ENCODE peak calls at places on chromosomes 6 and 20, in nine cellular contexts. E is AG04450; R is tibial artery; A is IMR-90; J is transverse colon; G is CD4-positive, alpha-beta T cell; T is left lung; V is prostate gland; O is Peyer's patch. S is an unnamed sample.

GRCh38 chr20:18052856-18053255 is 4.9 kb downstream of the OVOL2 start:
- DNase-seq in O (no peak), A (no peak), E (no peak), J (no peak), T (no peak), R (no peak), V (no peak), G (no peak), S (no peak)

GRCh38 chr6:29509239-29509638 is 21.5 kb upstream of the MAS1L start:
- DNase-seq in J (no peak), E (no peak), O (no peak), T (peak; percentile 58), R (no peak), A (no peak), V (no peak), G (no peak), S (peak; percentile 10)

GRCh38 chr6:148593130-148593812 is 153.6 kb upstream of the UST start:
- DNase-seq in V (no peak), A (peak; percentile 30), R (no peak), T (no peak), G (no peak), E (peak; percentile 1), J (no peak), O (no peak), S (no peak)

GRCh38 chr6:13406781-13407180 is 78.4 kb upstream of the TBC1D7 start:
- DNase-seq in O (no peak), G (no peak), V (no peak), T (no peak), E (no peak), A (no peak), J (no peak), R (no peak), S (no peak)

GRCh38 chr6:131803007-131803769 is 4.6 kb upstream of the ENPP1 start:
- DNase-seq in T (no peak), V (no peak), O (no peak), G (no peak), A (no peak), R (no peak), E (no peak), J (no peak), S (no peak)

GRCh38 chr6:36848658-36849441 is 9.6 kb upstream of the CPNE5 start:
- DNase-seq in T (peak; percentile 82), O (peak; percentile 82), E (no peak), G (no peak), V (peak; percentile 52), R (no peak), J (peak; percentile 63), A (no peak), S (peak; percentile 90)

GRCh38 chr6:146851837-146852236 is 253.1 kb downstream of the ADGB start:
- DNase-seq in E (peak; percentile 48), G (no peak), R (no peak), V (no peak), O (no peak), T (no peak), J (no peak), A (peak; percentile 94), S (no peak)

GRCh38 chr6:143536866-143537691 is 25.6 kb upstream of the FUCA2 start:
- DNase-seq in T (peak; percentile 93), R (peak; percentile 47), A (peak; percentile 63), O (peak; percentile 89), E (no peak), V (peak; percentile 37), J (peak; percentile 81), G (peak; percentile 57), S (peak; percentile 90)

DNA sequence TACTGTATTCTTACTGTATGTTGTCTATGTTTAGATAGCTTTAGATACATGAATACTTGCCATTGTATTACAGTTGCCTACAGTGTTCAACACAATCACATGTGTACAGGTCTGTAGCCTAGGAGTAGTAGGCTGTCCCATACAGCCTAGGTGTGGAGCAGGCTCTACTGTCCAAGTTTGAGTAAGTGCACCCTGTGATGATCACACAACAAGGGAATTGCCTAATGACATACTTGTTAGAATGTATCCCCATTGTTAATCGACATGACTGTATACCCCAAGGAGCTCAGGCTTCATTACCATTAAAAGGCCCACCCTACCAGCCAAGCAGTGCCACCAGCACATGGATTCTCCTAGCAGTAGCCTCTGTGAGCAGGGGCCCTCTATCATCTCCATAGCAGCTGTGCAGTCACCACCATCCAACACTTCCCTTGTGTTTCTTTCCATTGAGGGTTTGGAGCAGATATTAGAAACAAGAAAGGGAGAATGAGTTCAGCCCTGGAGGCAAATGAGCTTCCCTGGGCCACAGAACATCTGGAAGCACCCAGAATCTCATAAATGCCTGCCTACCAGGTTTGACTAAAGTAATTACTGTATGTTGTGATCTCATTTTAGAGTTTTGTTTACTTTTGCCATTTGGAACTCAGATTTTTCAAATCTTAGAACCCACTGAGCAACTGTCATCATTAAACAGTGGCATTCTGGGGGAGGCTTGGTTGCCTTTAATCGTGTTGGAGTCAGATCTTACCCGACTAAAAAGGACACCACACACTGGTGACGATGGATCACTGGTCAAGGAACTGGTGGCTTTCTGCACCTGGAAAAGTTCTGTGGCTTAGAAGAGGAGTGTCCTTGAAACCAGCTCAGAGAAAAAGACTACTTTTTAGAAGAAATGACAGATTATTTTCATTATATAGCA is 104.8 kb downstream of the TULP4 start:
- DNase-seq in J (no peak), E (no peak), A (peak; percentile 11), T (no peak), R (no peak), V (no peak), O (no peak), G (no peak), S (no peak)
- H3K27ac ChIP-seq in J (no peak overlapping the region), E (peak overlapping the region; percentile 41), A (no peak overlapping the region), T (no peak overlapping the region), R (no peak overlapping the region), V (no peak overlapping the region), O (no peak overlapping the region), G (no peak overlapping the region), S (no peak overlapping the region)

GRCh38 chr20:38151455-38151854 is 13.6 kb downstream of the TGM2 start:
- DNase-seq in E (no peak), R (no peak), T (no peak), J (no peak), O (no peak), A (no peak), V (no peak), G (no peak), S (no peak)

GRCh38 chr20:38152175-38153010 is 12.7 kb downstream of the TGM2 start:
- DNase-seq in E (no peak), V (peak; percentile 43), G (no peak), R (peak; percentile 93), T (peak; percentile 92), J (peak; percentile 80), A (peak; percentile 73), O (peak; percentile 81), S (no peak)

GRCh38 chr20:38150595-38151170 is 14.4 kb downstream of the TGM2 start:
- DNase-seq in A (no peak), E (no peak), R (no peak), G (no peak), O (no peak), T (no peak), V (no peak), J (no peak), S (no peak)

GRCh38 chr20:38153401-38153800 is 11.7 kb downstream of the TGM2 start:
- DNase-seq in T (no peak), G (no peak), A (no peak), E (no peak), O (no peak), V (no peak), R (no peak), J (no peak), S (no peak)

DNA sequence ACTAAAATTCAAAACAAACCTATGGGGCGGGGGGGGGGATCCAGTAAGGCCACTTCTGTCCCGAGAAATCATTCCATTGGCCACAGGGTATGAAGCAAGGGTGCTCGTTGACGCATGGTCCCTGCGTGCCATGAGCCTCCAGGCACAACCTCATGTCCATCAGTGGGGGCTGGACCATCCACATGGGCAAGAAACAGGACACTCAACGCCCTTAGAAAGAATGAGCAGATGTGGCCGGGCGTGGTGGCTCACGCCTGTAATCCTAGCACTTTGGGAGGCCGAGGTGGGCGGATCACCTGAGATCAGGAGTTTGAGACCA is 12.1 kb downstream of the TGM2 start:
- DNase-seq in O (no peak), T (no peak), R (no peak), G (no peak), E (no peak), J (no peak), V (no peak), A (no peak), S (no peak)
- H3K27ac ChIP-seq in O (peak overlapping the region; percentile 95), T (peak overlapping the region; percentile 72), R (peak overlapping the region; percentile 89), G (no peak overlapping the region), E (peak overlapping the region; percentile 61), J (peak overlapping the region; percentile 76), V (no peak overlapping the region), A (peak overlapping the region; percentile 69), S (no peak overlapping the region)

GRCh38 chr6:163418273-163419029 is 3.9 kb downstream of the QKI start:
- DNase-seq in J (no peak), R (no peak), A (no peak), G (no peak), O (no peak), T (no peak), E (no peak), V (no peak), S (no peak)

GRCh38 chr6:163422574-163422973 is 8.1 kb downstream of the QKI start:
- DNase-seq in A (no peak), R (no peak), O (no peak), G (no peak), T (no peak), J (no peak), E (no peak), V (no peak), S (no peak)

GRCh38 chr6:163417595-163417994 is 3.1 kb downstream of the QKI start:
- DNase-seq in E (no peak), T (no peak), V (no peak), J (no peak), O (no peak), R (no peak), A (no peak), G (no peak), S (no peak)

GRCh38 chr6:163420315-163420667 is 5.8 kb downstream of the QKI start:
- DNase-seq in T (no peak), R (no peak), V (no peak), A (no peak), G (no peak), E (no peak), O (no peak), J (no peak), S (no peak)

DNA sequence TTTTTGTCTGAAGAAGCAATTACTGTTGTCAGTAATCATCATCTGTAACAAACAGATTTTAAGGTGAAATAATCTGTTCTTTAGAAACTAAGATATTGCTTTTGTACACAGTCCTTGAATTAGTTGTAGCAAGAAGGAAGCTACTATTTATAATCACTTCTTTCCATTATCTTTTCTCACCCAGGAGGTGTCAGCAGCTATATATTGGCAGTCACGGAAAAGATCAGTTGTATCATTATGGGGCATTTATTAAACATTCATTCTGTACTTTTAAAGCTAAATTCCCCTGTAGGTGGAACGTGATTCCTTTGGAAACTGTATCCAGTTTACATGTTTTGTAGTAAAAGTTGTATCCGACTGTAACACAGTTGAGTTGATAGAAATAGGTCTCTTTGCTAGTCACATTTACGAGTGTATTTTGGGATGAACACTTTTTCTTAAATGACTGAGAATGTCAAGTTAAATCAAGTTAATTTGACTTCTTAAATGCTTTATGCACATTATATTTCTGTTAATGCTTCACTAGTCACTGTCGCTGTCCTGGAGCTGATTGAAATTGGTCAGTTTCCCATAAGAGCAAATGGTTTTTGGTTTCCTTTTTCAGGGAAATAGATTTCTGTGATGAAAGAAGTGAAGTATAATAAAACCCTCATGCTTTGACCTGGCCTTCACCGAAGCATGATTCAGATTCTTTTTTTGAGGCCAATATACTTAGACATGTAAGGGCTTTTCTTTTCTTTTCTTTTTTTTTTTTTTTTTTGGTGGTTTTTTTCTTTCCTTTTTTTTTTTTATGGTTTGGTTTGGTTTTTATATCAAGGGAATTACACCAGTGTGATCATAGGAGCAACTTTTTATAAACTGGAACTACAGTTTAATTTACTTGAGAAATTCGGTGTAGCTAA is 5.1 kb downstream of the QKI start:
- DNase-seq in A (peak; percentile 44), E (no peak), T (no peak), O (no peak), G (no peak), J (no peak), V (no peak), R (no peak), S (no peak)
- H3K27ac ChIP-seq in A (no peak overlapping the region), E (no peak overlapping the region), T (peak overlapping the region; percentile 43), O (no peak overlapping the region), G (no peak overlapping the region), J (peak overlapping the region; percentile 44), V (peak overlapping the region; percentile 99), R (peak overlapping the region; percentile 52), S (peak overlapping the region; percentile 3)

GRCh38 chr20:45060341-45060740 is 40.6 kb downstream of the KCNS1 start:
- DNase-seq in R (no peak), T (no peak), E (no peak), J (no peak), V (no peak), O (no peak), A (no peak), G (no peak), S (no peak)

GRCh38 chr20:45056473-45057148 is 44.3 kb downstream of the KCNS1 start:
- DNase-seq in J (no peak), O (no peak), T (no peak), R (no peak), G (no peak), E (no peak), A (no peak), V (peak; percentile 18), S (no peak)

GRCh38 chr20:45059022-45059728 is 41.8 kb downstream of the KCNS1 start:
- DNase-seq in E (no peak), A (peak; percentile 51), J (no peak), V (no peak), O (no peak), T (no peak), G (no peak), R (no peak), S (no peak)

GRCh38 chr20:45061244-45061643 is 39.7 kb downstream of the KCNS1 start:
- DNase-seq in O (no peak), G (no peak), V (no peak), A (peak; percentile 93), R (no peak), T (no peak), J (no peak), E (peak; percentile 51), S (no peak)

GRCh38 chr20:45058168-45058850 is 42.6 kb downstream of the KCNS1 start:
- DNase-seq in G (no peak), A (no peak), J (no peak), E (no peak), O (no peak), V (no peak), T (no peak), R (no peak), S (no peak)
- H3K27ac ChIP-seq in G (no peak overlapping the region), A (no peak overlapping the region), J (no peak overlapping the region), E (no peak overlapping the region), O (no peak overlapping the region), V (no peak overlapping the region), T (no peak overlapping the region), R (no peak overlapping the region), S (no peak overlapping the region)

S was measured in endodermal cell.